ENCODE peak calls at places on chromosomes 6 and 20, in five cellular contexts. R, Z, H, C and B are unnamed samples.

GRCh38 chr6:112183271-112183671 is 71.1 kb downstream of the LAMA4 start:
- DNase-seq in R (no peak), Z (no peak), H (peak), C (no peak), B (no peak)

GRCh38 chr6:114304304-114304887 is 38.4 kb downstream of the HS3ST5 start:
- DNase-seq in R (no peak), Z (no peak), H (peak), C (peak), B (peak)

GRCh38 chr20:31593221-31594001 is 11.7 kb upstream of the ID1 start:
- DNase-seq in R (no peak), Z (no peak), H (peak), C (peak), B (no peak)

GRCh38 chr20:1811621-1812498 is 83.3 kb upstream of the SIRPA start:
- DNase-seq in R (no peak), Z (no peak), H (peak), C (no peak), B (no peak)

GRCh38 chr6:167152858-167153257 is 4.9 kb downstream of the GPR31 start:
- DNase-seq in R (no peak), Z (no peak), H (no peak), C (no peak), B (no peak)

GRCh38 chr6:130697661-130698535 is 129.3 kb upstream of the SMLR1 start:
- DNase-seq in R (peak), Z (peak), H (peak), C (peak), B (peak)

GRCh38 chr6:40631760-40632159 is 44.6 kb upstream of the LRFN2 start:
- DNase-seq in R (no peak), Z (no peak), H (no peak), C (no peak), B (no peak)

GRCh38 chr20:59365611-59366284 is 65.3 kb downstream of the EDN3 start:
- DNase-seq in R (no peak), Z (no peak), H (no peak), C (no peak), B (no peak)

GRCh38 chr6:21769405-21769851 is 175.9 kb downstream of the SOX4 start:
- DNase-seq in R (no peak), Z (no peak), H (peak), C (peak), B (no peak)

GRCh38 chr6:38352636-38353035 is 287.1 kb downstream of the BTBD9 start:
- DNase-seq in R (no peak), Z (no peak), H (no peak), C (no peak), B (no peak)

GRCh38 chr20:37358366-37359150 is 12.6 kb downstream of the SRC start:
- DNase-seq in R (no peak), Z (peak), H (no peak), C (no peak), B (no peak)

GRCh38 chr6:82380566-82381185 is 17.1 kb downstream of the TPBG start:
- DNase-seq in R (no peak), Z (no peak), H (no peak), C (no peak), B (no peak)

GRCh38 chr6:46628976-46629375 is 23.6 kb downstream of the CYP39A1 start:
- DNase-seq in R (no peak), Z (no peak), H (no peak), C (no peak), B (no peak)

GRCh38 chr6:137723273-137724017 is 143.6 kb upstream of the TNFAIP3 start:
- DNase-seq in R (no peak), Z (no peak), H (no peak), C (no peak), B (no peak)